ENCODE peak calls at places on chromosomes 6 and 20, in seven cellular contexts. P is uterus, E is A549, K is sigmoid colon, W is right lobe of liver, I is endothelial cell of umbilical vein, X is esophagus squamous epithelium. Z is an unnamed sample.
A peak's percentile ranks its signal among the peaks of the same experiment; 100 is the strongest.

GRCh38 chr6:34834789-34835518 is 43.1 kb downstream of the BLTP3A start:
- DNase-seq in I (no peak), W (no peak), P (no peak), X (no peak), K (no peak), E (peak; percentile 2), Z (no peak)

GRCh38 chr20:56431451-56431850 is 19.4 kb downstream of the CASS4 start:
- DNase-seq in P (no peak), X (no peak), W (no peak), I (no peak), E (no peak), K (no peak), Z (no peak)

GRCh38 chr20:21900431-21900830 is 195.0 kb downstream of the PAX1 start:
- DNase-seq in P (no peak), E (no peak), W (no peak), K (no peak), I (no peak), X (no peak), Z (no peak)

GRCh38 chr6:125746731-125747588 is 2.5 kb upstream of the HEY2 start:
- DNase-seq in X (no peak), I (peak; percentile 47), E (peak; percentile 27), K (peak; percentile 75), P (peak; percentile 46), W (peak; percentile 64), Z (peak; percentile 82)

GRCh38 chr20:1185316-1185741 is 548 bp upstream of the TMEM74B start:
- DNase-seq in W (no peak), E (no peak), K (no peak), I (no peak), P (no peak), X (no peak), Z (no peak)

GRCh38 chr6:28941681-28942448 is 18.1 kb upstream of the TRIM27 start:
- DNase-seq in X (no peak), P (no peak), E (no peak), W (no peak), K (no peak), I (no peak), Z (no peak)

GRCh38 chr6:35152067-35152707 is 11.0 kb upstream of the TCP11 start:
- DNase-seq in E (peak; percentile 13), I (no peak), P (no peak), X (no peak), W (no peak), K (no peak), Z (no peak)

GRCh38 chr20:41223112-41223511 is 85.8 kb downstream of the PLCG1 start:
- DNase-seq in K (no peak), I (no peak), E (no peak), P (no peak), X (no peak), W (no peak), Z (no peak)

GRCh38 chr6:109318328-109318876 is 63.9 kb downstream of the CD164 start:
- DNase-seq in W (peak; percentile 52), X (no peak), P (no peak), K (no peak), E (no peak), I (no peak), Z (no peak)

GRCh38 chr20:59135093-59135492 is 28.5 kb upstream of the ZNF831 start:
- DNase-seq in P (no peak), W (no peak), K (no peak), I (no peak), X (no peak), E (no peak), Z (no peak)

GRCh38 chr6:17574871-17575560 is 25.1 kb upstream of the FAM8A1 start:
- DNase-seq in I (no peak), P (no peak), X (no peak), K (no peak), E (no peak), W (no peak), Z (no peak)

GRCh38 chr20:1993986-1994385 is at the start of gene PDYN:
- DNase-seq in E (no peak), P (no peak), X (no peak), K (no peak), W (no peak), I (no peak), Z (peak; percentile 21)

GRCh38 chr6:118356054-118356453 is 192.0 kb upstream of the PLN start:
- DNase-seq in K (no peak), W (no peak), E (no peak), X (no peak), P (no peak), I (no peak), Z (no peak)

GRCh38 chr20:64236137-64237088 is 19.1 kb upstream of the PCMTD2 start:
- DNase-seq in I (no peak), W (peak; percentile 69), P (no peak), E (no peak), K (peak; percentile 35), X (no peak), Z (no peak)

GRCh38 chr6:10962673-10963072 is 75.8 kb downstream of the SYCP2L start:
- DNase-seq in W (no peak), K (no peak), E (no peak), P (no peak), X (no peak), I (no peak), Z (no peak)

GRCh38 chr6:139146317-139146726 is 11.4 kb downstream of the HECA start:
- DNase-seq in E (no peak), W (no peak), K (no peak), P (no peak), I (no peak), X (no peak), Z (no peak)
- TF ChIP-seq POLR2A in E (no peak), W (no peak), K (no peak), P (no peak), I (no peak), X (no peak), Z (no peak)

DNA sequence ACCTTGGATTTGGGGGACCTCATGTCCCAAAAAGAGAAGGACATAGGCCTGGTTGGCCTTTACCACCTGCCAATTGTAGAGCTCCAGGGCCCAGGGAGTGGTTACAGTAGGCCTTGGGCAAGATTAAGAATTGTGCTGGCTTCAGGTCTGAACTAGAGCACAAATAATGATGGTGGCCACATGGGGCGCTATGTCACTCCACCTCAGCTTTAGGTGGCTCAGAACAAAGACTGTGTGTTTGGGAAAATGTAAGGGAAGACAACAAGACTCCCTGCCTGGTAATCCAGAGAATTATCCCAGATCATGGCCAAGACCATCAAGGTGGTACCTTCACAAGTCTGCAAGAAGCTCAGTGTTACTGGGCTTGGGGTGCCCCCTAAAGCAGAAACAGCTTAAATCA is 224.9 kb upstream of the OPRM1 start:
- DNase-seq in I (no peak), X (no peak), W (no peak), K (no peak), P (no peak), E (no peak), Z (no peak)
- TF ChIP-seq CTCF in I (no peak), X (no peak), W (no peak), K (no peak), P (no peak), E (no peak), Z (no peak)

GRCh38 chr20:17558154-17558940 is 11.5 kb upstream of the DSTN start:
- DNase-seq in W (peak; percentile 25), X (no peak), P (peak; percentile 67), K (peak; percentile 83), E (peak; percentile 93), I (peak; percentile 95), Z (peak; percentile 78)

GRCh38 chr20:17559338-17559737 is 10.5 kb upstream of the DSTN start:
- DNase-seq in I (no peak), X (no peak), W (no peak), E (no peak), P (no peak), K (no peak), Z (no peak)

GRCh38 chr20:17556842-17557674 is 12.8 kb upstream of the DSTN start:
- DNase-seq in E (no peak), I (peak; percentile 68), P (peak; percentile 84), X (no peak), K (peak; percentile 93), W (peak; percentile 84), Z (peak; percentile 88)

GRCh38 chr20:17558941-17559304 is 11.0 kb upstream of the DSTN start:
- DNase-seq in X (no peak), W (no peak), K (no peak), I (no peak), P (no peak), E (no peak), Z (no peak)

DNA sequence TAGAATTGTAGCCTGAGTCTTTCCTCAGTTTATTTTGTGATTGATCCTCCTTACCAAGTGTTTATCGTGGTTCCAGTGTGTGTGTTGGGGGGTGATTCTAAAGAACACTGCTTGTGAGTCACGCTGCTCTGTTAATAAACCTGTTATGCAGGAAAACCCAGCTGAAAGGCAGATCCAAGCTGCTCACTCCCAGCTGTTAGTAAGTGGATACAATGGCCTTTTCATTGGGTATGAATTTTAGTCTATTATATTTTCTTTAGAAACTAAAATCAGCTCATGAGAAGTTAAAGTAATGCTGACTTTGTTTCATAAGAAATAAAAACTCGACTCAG is 12.2 kb upstream of the DSTN start:
- DNase-seq in P (no peak), W (no peak), K (no peak), E (peak; percentile 60), I (peak; percentile 88), X (no peak), Z (no peak)
- H3K4me3 ChIP-seq in P (no peak overlapping the region), W (no peak overlapping the region), K (no peak overlapping the region), E (peak overlapping the region; percentile 26), I (no peak overlapping the region), X (peak overlapping the region; percentile 16), Z (peak overlapping the region; percentile 19)

GRCh38 chr6:122401104-122401503 is 1.7 kb downstream of the HSF2 start:
- DNase-seq in E (no peak), P (no peak), W (no peak), X (no peak), I (no peak), K (no peak), Z (no peak)

GRCh38 chr6:122400121-122400450 is 634 bp downstream of the HSF2 start:
- DNase-seq in W (no peak), I (no peak), X (no peak), K (no peak), P (no peak), E (no peak), Z (no peak)

GRCh38 chr6:122400467-122401089 is 1.1 kb downstream of the HSF2 start:
- DNase-seq in K (no peak), I (peak; percentile 15), W (no peak), P (no peak), E (no peak), X (no peak), Z (no peak)

GRCh38 chr6:122399055-122399347 is 451 bp upstream of the HSF2 start:
- DNase-seq in P (no peak), K (no peak), X (no peak), I (no peak), W (no peak), E (no peak), Z (no peak)

DNA sequence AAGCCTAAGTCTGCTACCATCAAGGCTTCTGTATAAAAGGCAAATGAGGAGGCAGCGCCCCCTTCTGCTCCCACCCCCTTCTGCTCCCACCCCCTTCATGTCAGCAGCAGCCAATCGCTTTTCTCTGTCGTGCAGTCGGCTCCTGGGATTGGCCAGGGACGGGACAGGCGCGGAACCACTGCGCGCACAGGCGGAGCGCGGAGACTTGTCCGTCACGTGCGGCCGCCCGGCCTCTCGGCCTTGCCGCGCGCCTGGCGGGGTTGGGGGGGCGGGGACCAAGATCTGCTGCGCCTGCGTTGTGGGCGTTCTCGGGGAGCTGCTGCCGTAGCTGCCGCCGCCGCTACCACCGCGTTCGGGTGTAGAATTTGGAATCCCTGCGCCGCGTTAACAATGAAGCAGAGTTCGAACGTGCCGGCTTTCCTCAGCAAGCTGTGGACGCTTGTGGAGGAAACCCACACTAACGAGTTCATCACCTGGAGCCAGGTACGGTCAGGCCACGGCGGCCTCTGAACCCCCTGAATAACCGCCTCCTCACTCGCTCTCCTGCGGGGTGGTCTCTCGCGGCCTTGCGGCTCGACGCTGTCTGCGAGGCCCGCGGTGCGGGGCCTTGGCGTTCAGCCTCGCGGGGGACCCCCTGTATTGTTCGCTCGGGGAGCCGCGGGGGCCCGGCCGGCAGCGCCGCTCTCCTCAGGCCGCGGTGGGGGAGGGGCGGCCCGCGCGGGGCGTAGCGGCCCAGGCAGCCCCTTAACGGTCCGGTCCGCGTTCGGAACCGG is at the start of gene HSF2:
- DNase-seq in K (peak; percentile 99), X (peak; percentile 76), P (peak; percentile 96), I (peak; percentile 99), W (peak; percentile 96), E (peak; percentile 96), Z (peak; percentile 98)
- TF ChIP-seq POLR2A in K (peak; percentile 21), X (peak; percentile 70), P (peak; percentile 58), I (peak; percentile 29), W (no peak), E (peak; percentile 34), Z (peak; percentile 6)